ENCODE peak calls at places on chromosomes 3 and 15, in ten cellular contexts. I, D, F, M, Q, G, H, S, X and N are unnamed samples.

GRCh38 chr3:21013566-21013965 is 737.4 kb downstream of the ZNF385D start:
- DNase-seq in M (no peak), H (no peak), I (no peak), F (no peak), S (no peak), D (no peak), Q (no peak), G (no peak), X (no peak), N (no peak)

GRCh38 chr3:46846624-46847542 is 16.4 kb downstream of the MYL3 start:
- DNase-seq in M (no peak), X (no peak), I (no peak), D (no peak), G (no peak), F (no peak), H (no peak), S (no peak), Q (no peak), N (no peak)

GRCh38 chr3:151379083-151379734 is 5.3 kb downstream of the P2RY12 start:
- DNase-seq in X (peak), G (no peak), I (no peak), S (no peak), F (no peak), D (no peak), H (no peak), Q (no peak), M (no peak), N (no peak)

GRCh38 chr15:100983221-100983620 is 64.1 kb downstream of the LRRK1 start:
- DNase-seq in D (no peak), F (no peak), Q (no peak), X (no peak), M (no peak), I (no peak), S (no peak), H (no peak), G (no peak), N (no peak)

GRCh38 chr15:49223536-49224274 is 53.7 kb downstream of the GALK2 start:
- DNase-seq in D (no peak), H (no peak), I (no peak), S (no peak), G (no peak), X (no peak), Q (no peak), F (no peak), M (no peak), N (no peak)

GRCh38 chr3:37237252-37237651 is 62.9 kb upstream of the LRRFIP2 start:
- DNase-seq in H (no peak), I (no peak), G (no peak), F (no peak), M (no peak), D (no peak), X (no peak), Q (no peak), S (no peak), N (no peak)

GRCh38 chr15:77354064-77354463 is 65.8 kb downstream of the PEAK1 start:
- DNase-seq in H (no peak), F (no peak), X (no peak), I (no peak), S (no peak), D (no peak), Q (no peak), G (no peak), M (no peak), N (no peak)

GRCh38 chr15:60703196-60703933 is 224.4 kb upstream of the ICE2 start:
- DNase-seq in G (no peak), H (no peak), D (no peak), I (no peak), F (no peak), X (no peak), M (no peak), Q (no peak), S (no peak), N (no peak)

GRCh38 chr15:35067501-35068347 is 17.4 kb downstream of the NANOGP8 start:
- DNase-seq in S (no peak), X (no peak), H (no peak), Q (no peak), G (no peak), D (no peak), M (no peak), F (no peak), I (no peak), N (no peak)

GRCh38 chr3:72031581-72031980 is 246.6 kb upstream of the PROK2 start:
- DNase-seq in D (peak), I (no peak), G (no peak), F (no peak), X (no peak), M (no peak), H (no peak), Q (no peak), S (peak), N (no peak)

GRCh38 chr3:142657033-142657432 is 60.8 kb downstream of the PLS1 start:
- DNase-seq in G (no peak), Q (no peak), F (no peak), X (no peak), H (no peak), I (no peak), M (no peak), S (no peak), D (no peak), N (no peak)

GRCh38 chr3:12313519-12313918 is 24.6 kb downstream of the PPARG start:
- DNase-seq in M (no peak), I (no peak), Q (no peak), F (no peak), H (no peak), S (no peak), G (no peak), D (no peak), X (no peak), N (no peak)

GRCh38 chr3:53844262-53845102 is 1.7 kb downstream of the CHDH start:
- DNase-seq in S (no peak), D (no peak), I (no peak), G (no peak), X (no peak), M (no peak), Q (no peak), F (no peak), H (no peak), N (no peak)

GRCh38 chr15:98896802-98897732 is 110.5 kb downstream of the PGPEP1L start:
- DNase-seq in D (no peak), S (peak), H (no peak), X (peak), F (no peak), G (peak), I (no peak), Q (no peak), M (no peak), N (no peak)

GRCh38 chr15:101810905-101811304 is 1.1 kb upstream of the OR4F15 start:
- DNase-seq in D (no peak), G (no peak), F (no peak), Q (no peak), S (no peak), H (no peak), M (no peak), I (no peak), X (no peak), N (no peak)

GRCh38 chr3:182735672-182736071 is 57.6 kb upstream of the ATP11B start:
- DNase-seq in F (no peak), M (no peak), H (no peak), X (no peak), S (peak), G (no peak), I (no peak), D (no peak), Q (no peak), N (no peak)

GRCh38 chr3:141426404-141427034 is 58.2 kb downstream of the ZBTB38 start:
- DNase-seq in X (peak), H (no peak), G (no peak), F (no peak), S (no peak), Q (no peak), I (no peak), D (peak), M (no peak), N (no peak)

GRCh38 chr3:98013428-98014349 is 21.4 kb downstream of the GABRR3 start:
- DNase-seq in F (no peak), I (no peak), M (no peak), H (no peak), S (no peak), D (no peak), X (no peak), G (no peak), Q (no peak), N (peak)

GRCh38 chr15:100635406-100636071 is 33.1 kb downstream of the ASB7 start:
- DNase-seq in S (no peak), I (no peak), H (no peak), D (no peak), X (no peak), M (no peak), G (no peak), Q (no peak), F (no peak), N (no peak)

GRCh38 chr15:71118881-71119632 is 3.8 kb downstream of the THSD4 start:
- DNase-seq in M (no peak), X (no peak), Q (no peak), H (no peak), G (no peak), F (no peak), I (no peak), D (no peak), S (no peak), N (no peak)

GRCh38 chr15:99966815-99967214 is 233.6 kb upstream of the LYSMD4 start:
- DNase-seq in M (no peak), G (no peak), X (no peak), H (no peak), D (no peak), Q (no peak), S (no peak), F (no peak), I (no peak), N (no peak)

GRCh38 chr3:53230041-53230621 is 25.7 kb downstream of the TKT start:
- DNase-seq in F (no peak), G (no peak), I (no peak), H (no peak), X (no peak), Q (no peak), D (peak), S (no peak), M (no peak), N (no peak)

GRCh38 chr3:30843950-30844349 is 50.5 kb downstream of the GADL1 start:
- DNase-seq in F (no peak), D (no peak), I (no peak), Q (no peak), S (no peak), G (no peak), H (no peak), M (no peak), X (no peak), N (no peak)

GRCh38 chr15:99249270-99249817 is at the start of gene TTC23:
- DNase-seq in S (peak), F (no peak), D (no peak), I (no peak), Q (no peak), H (no peak), X (peak), M (no peak), G (no peak), N (no peak)

GRCh38 chr3:69425249-69425648 is 39.4 kb upstream of the FRMD4B start:
- DNase-seq in X (no peak), M (peak), S (peak), I (no peak), G (no peak), Q (no peak), F (no peak), H (no peak), D (no peak), N (no peak)

GRCh38 chr3:161630791-161631190 is 134.2 kb downstream of the OTOL1 start:
- DNase-seq in F (no peak), M (no peak), D (no peak), G (no peak), H (no peak), S (no peak), Q (no peak), I (no peak), X (no peak), N (no peak)

GRCh38 chr3:48294611-48295263 is 38.7 kb downstream of the SPINK8 start:
- DNase-seq in D (no peak), S (no peak), X (no peak), F (no peak), H (no peak), I (no peak), G (no peak), Q (no peak), M (no peak), N (no peak)

GRCh38 chr3:132625613-132626012 is 28.5 kb downstream of the ACKR4 start:
- DNase-seq in X (no peak), G (no peak), F (no peak), I (no peak), H (no peak), D (no peak), M (no peak), S (no peak), Q (no peak), N (no peak)

GRCh38 chr3:40690696-40691597 is 166.2 kb downstream of the ZNF621 start:
- DNase-seq in G (no peak), S (no peak), X (peak), I (no peak), Q (no peak), H (no peak), D (peak), M (no peak), F (no peak), N (no peak)

GRCh38 chr3:159766563-159767185 is 222.0 kb upstream of the IL12A start:
- DNase-seq in S (no peak), M (no peak), X (no peak), F (no peak), I (no peak), Q (no peak), D (no peak), H (no peak), G (peak), N (peak)

GRCh38 chr3:23202203-23202920 is 765 bp upstream of the UBE2E2 start:
- DNase-seq in S (no peak), H (no peak), G (no peak), I (no peak), F (no peak), D (no peak), Q (peak), M (no peak), X (peak), N (peak)

GRCh38 chr3:43320288-43320687 is 33.9 kb downstream of the SNRK start:
- DNase-seq in M (no peak), S (no peak), H (no peak), F (no peak), D (no peak), X (no peak), Q (no peak), G (no peak), I (no peak), N (no peak)

GRCh38 chr3:142973217-142974009 is 9.9 kb upstream of the PAQR9 start:
- DNase-seq in H (no peak), S (no peak), Q (no peak), D (no peak), M (no peak), F (no peak), G (no peak), I (no peak), X (no peak), N (no peak)

GRCh38 chr15:47384316-47384715 is 333.0 kb upstream of the SEMA6D start:
- DNase-seq in M (no peak), X (peak), I (no peak), Q (no peak), H (no peak), F (no peak), D (no peak), G (no peak), S (peak), N (no peak)

GRCh38 chr3:183160616-183161015 is 1.9 kb downstream of the LAMP3 start:
- DNase-seq in X (no peak), S (no peak), H (no peak), F (no peak), G (no peak), D (no peak), I (no peak), Q (no peak), M (no peak), N (no peak)

GRCh38 chr15:68821898-68822380 is 1.2 kb upstream of the ANP32A start:
- DNase-seq in X (no peak), H (no peak), G (no peak), M (no peak), I (no peak), D (no peak), Q (no peak), S (no peak), F (no peak), N (no peak)

GRCh38 chr3:123330441-123330991 is 118.4 kb downstream of the ADCY5 start:
- DNase-seq in M (no peak), S (no peak), F (no peak), X (peak), Q (no peak), I (no peak), D (peak), H (no peak), G (no peak), N (no peak)

GRCh38 chr3:36832406-36832805 is 68.1 kb upstream of the DCLK3 start:
- DNase-seq in I (no peak), G (no peak), M (no peak), X (no peak), D (no peak), H (no peak), F (no peak), Q (no peak), S (no peak), N (no peak)